ENCODE peak calls at places on chromosomes 2 and 18, in seven cellular contexts. S is frontal cortex, X is ecto neural progenitor cell, P is ELR, W is adipocyte, C is transverse colon, V is NCI-H1436. M is an unnamed sample.

GRCh38 chr2:138087761-138088602 is 123.7 kb downstream of the HNMT start:
- DNase-seq in S (no peak), X (no peak), P (no peak), W (no peak), C (no peak), V (peak; percentile 67), M (no peak)

GRCh38 chr2:217980036-217980435 is 22.8 kb downstream of the TNS1 start:
- DNase-seq in S (no peak), X (no peak), P (no peak), W (peak; percentile 41), C (peak; percentile 35), V (no peak), M (no peak)

GRCh38 chr2:95046371-95047112 is 21.0 kb downstream of the MAL start:
- DNase-seq in S (no peak), X (no peak), P (no peak), W (no peak), C (no peak), V (no peak), M (no peak)

GRCh38 chr2:1514391-1515072 is 101.3 kb downstream of the TPO start:
- DNase-seq in S (no peak), X (no peak), P (no peak), W (no peak), C (no peak), V (no peak), M (no peak)

GRCh38 chr2:217710218-217710565 is 292.6 kb downstream of the TNS1 start:
- DNase-seq in S (no peak), X (no peak), P (peak; percentile 66), W (peak; percentile 59), C (no peak), V (no peak), M (no peak)

GRCh38 chr18:6606411-6607085 is 123.0 kb upstream of the ARHGAP28 start:
- DNase-seq in S (no peak), X (no peak), P (no peak), W (no peak), C (no peak), V (no peak), M (no peak)

GRCh38 chr2:27790796-27791195 is 19.3 kb downstream of the MRPL33 start:
- DNase-seq in S (no peak), X (no peak), P (no peak), W (no peak), C (no peak), V (no peak), M (no peak)

GRCh38 chr2:100285691-100286090 is 36.6 kb downstream of the LONRF2 start:
- DNase-seq in S (no peak), X (no peak), P (peak; percentile 76), W (no peak), C (no peak), V (no peak), M (no peak)

GRCh38 chr2:102106133-102106556 is 36.4 kb upstream of the IL1R1 start:
- DNase-seq in S (no peak), X (no peak), P (peak; percentile 28), W (peak; percentile 20), C (no peak), V (no peak), M (no peak)

GRCh38 chr2:128324008-128324896 is 5.6 kb upstream of the HS6ST1 start:
- DNase-seq in S (no peak), X (no peak), P (no peak), W (no peak), C (no peak), V (no peak), M (no peak)

GRCh38 chr18:79503891-79504475 is 108.3 kb downstream of the NFATC1 start:
- DNase-seq in S (no peak), X (no peak), P (no peak), W (no peak), C (peak; percentile 3), V (no peak), M (no peak)

GRCh38 chr2:29603341-29603740 is 318.0 kb downstream of the ALK start:
- DNase-seq in S (no peak), X (no peak), P (no peak), W (no peak), C (no peak), V (no peak), M (no peak)

GRCh38 chr2:158502984-158503383 is 46.2 kb downstream of the PKP4 start:
- DNase-seq in S (no peak), X (no peak), P (peak; percentile 88), W (peak; percentile 88), C (no peak), V (no peak), M (no peak)

GRCh38 chr2:237496428-237496827 is 9.4 kb downstream of the MLPH start:
- DNase-seq in S (no peak), X (no peak), P (no peak), W (peak; percentile 25), C (no peak), V (no peak), M (no peak)

GRCh38 chr2:96414161-96414713 is 78.7 kb downstream of the NCAPH start:
- DNase-seq in S (no peak), X (no peak), P (no peak), W (no peak), C (no peak), V (no peak), M (no peak)

GRCh38 chr2:112031916-112032582 is 23.0 kb upstream of the TMEM87B start:
- DNase-seq in S (no peak), X (no peak), P (no peak), W (peak; percentile 41), C (no peak), V (peak; percentile 12), M (no peak)

GRCh38 chr18:76730901-76731300 is 91.5 kb upstream of the ZNF236 start:
- DNase-seq in S (no peak), X (no peak), P (no peak), W (no peak), C (no peak), V (no peak), M (no peak)

GRCh38 chr2:103784271-103784670 is 1022.4 kb downstream of the TMEM182 start:
- DNase-seq in S (no peak), X (no peak), P (no peak), W (no peak), C (no peak), V (no peak), M (no peak)

GRCh38 chr18:51668101-51668500 is 470.6 kb upstream of the MEX3C start:
- DNase-seq in S (peak; percentile 29), X (peak; percentile 83), P (peak; percentile 20), W (peak; percentile 69), C (peak; percentile 47), V (peak; percentile 79), M (peak; percentile 83)

GRCh38 chr18:22194151-22194598 is 24.8 kb downstream of the GATA6 start:
- DNase-seq in S (no peak), X (no peak), P (no peak), W (no peak), C (peak; percentile 83), V (no peak), M (no peak)

GRCh38 chr18:23619388-23619873 is 33.1 kb upstream of the NPC1 start:
- DNase-seq in S (peak; percentile 47), X (peak; percentile 61), P (peak; percentile 50), W (peak; percentile 36), C (peak; percentile 17), V (no peak), M (peak; percentile 49)

GRCh38 chr2:21715865-21716264 is 592.1 kb downstream of the TDRD15 start:
- DNase-seq in S (no peak), X (peak; percentile 54), P (no peak), W (no peak), C (no peak), V (no peak), M (peak; percentile 15)

GRCh38 chr2:158931577-158931976 is 36.9 kb upstream of the TANC1 start:
- DNase-seq in S (no peak), X (no peak), P (peak; percentile 86), W (peak; percentile 65), C (no peak), V (no peak), M (no peak)

GRCh38 chr2:110800611-110801402 is 68.4 kb downstream of the ACOXL start:
- DNase-seq in S (no peak), X (no peak), P (no peak), W (no peak), C (no peak), V (no peak), M (no peak)

M was measured in glutamatergic neuron.